ENCODE peak calls at places on chromosome 20, in four cellular contexts. One of them, this sample, is unnamed.

GRCh38 chr20:11373391-11373790 is 544.3 kb upstream of the BTBD3 start:
- DNase-seq in cardiac fibroblast: peak
- DNase-seq in SW480: no peak
- DNase-seq in DMS153: no peak
- DNase-seq in this sample: no peak

GRCh38 chr20:16975682-16976081 is 227.5 kb downstream of the OTOR start:
- DNase-seq in DMS153: no peak
- DNase-seq in cardiac fibroblast: no peak
- DNase-seq in SW480: no peak
- DNase-seq in this sample: no peak

GRCh38 chr20:48329676-48330644 is 497.8 kb downstream of the PREX1 start:
- DNase-seq in DMS153: no peak
- DNase-seq in SW480: no peak
- DNase-seq in cardiac fibroblast: peak
- DNase-seq in this sample: peak

GRCh38 chr20:64247312-64247627 is 8.3 kb upstream of the PCMTD2 start:
- DNase-seq in cardiac fibroblast: no peak
- DNase-seq in DMS153: no peak
- DNase-seq in SW480: no peak
- DNase-seq in this sample: no peak

GRCh38 chr20:47816487-47817451 is 31.5 kb upstream of the SULF2 start:
- DNase-seq in cardiac fibroblast: no peak
- DNase-seq in DMS153: no peak
- DNase-seq in SW480: no peak
- DNase-seq in this sample: no peak

GRCh38 chr20:58896820-58897219 is 44.3 kb downstream of the GNAS start:
- DNase-seq in cardiac fibroblast: no peak
- DNase-seq in SW480: no peak
- DNase-seq in DMS153: no peak
- DNase-seq in this sample: no peak

GRCh38 chr20:16243470-16243869 is 329.8 kb downstream of the KIF16B start:
- DNase-seq in DMS153: no peak
- DNase-seq in cardiac fibroblast: no peak
- DNase-seq in SW480: peak
- DNase-seq in this sample: no peak

GRCh38 chr20:36273414-36274247 is 32.5 kb upstream of the DLGAP4 start:
- DNase-seq in cardiac fibroblast: peak
- DNase-seq in DMS153: no peak
- DNase-seq in SW480: peak
- DNase-seq in this sample: no peak

GRCh38 chr20:56359212-56360132 is 698 bp downstream of the FAM210B start:
- DNase-seq in cardiac fibroblast: peak
- DNase-seq in DMS153: peak
- DNase-seq in SW480: peak
- DNase-seq in this sample: peak

GRCh38 chr20:48407710-48408109 is 420.1 kb downstream of the PREX1 start:
- DNase-seq in DMS153: no peak
- DNase-seq in SW480: no peak
- DNase-seq in cardiac fibroblast: no peak
- DNase-seq in this sample: no peak

GRCh38 chr20:12740647-12741046 is 268.1 kb upstream of the SPTLC3 start:
- DNase-seq in DMS153: no peak
- DNase-seq in SW480: peak
- DNase-seq in cardiac fibroblast: no peak
- DNase-seq in this sample: no peak

GRCh38 chr20:2022163-2022562 is 28.3 kb upstream of the PDYN start:
- DNase-seq in DMS153: no peak
- DNase-seq in cardiac fibroblast: no peak
- DNase-seq in SW480: no peak
- DNase-seq in this sample: no peak

GRCh38 chr20:20691477-20691863 is 21.0 kb downstream of the RALGAPA2 start:
- DNase-seq in SW480: no peak
- DNase-seq in DMS153: no peak
- DNase-seq in cardiac fibroblast: no peak
- DNase-seq in this sample: no peak

GRCh38 chr20:15061955-15062354 is 724.5 kb upstream of the FLRT3 start:
- DNase-seq in cardiac fibroblast: no peak
- DNase-seq in SW480: no peak
- DNase-seq in DMS153: no peak
- DNase-seq in this sample: no peak

GRCh38 chr20:25269057-25269832 is 21.4 kb downstream of the PYGB start:
- DNase-seq in cardiac fibroblast: no peak
- DNase-seq in DMS153: no peak
- DNase-seq in SW480: no peak
- DNase-seq in this sample: no peak

GRCh38 chr20:38952153-38952552 is 10.0 kb upstream of the DHX35 start:
- DNase-seq in cardiac fibroblast: no peak
- DNase-seq in DMS153: no peak
- DNase-seq in SW480: no peak
- DNase-seq in this sample: no peak

GRCh38 chr20:32457476-32457986 is 99.4 kb downstream of the ASXL1 start:
- DNase-seq in SW480: no peak
- DNase-seq in cardiac fibroblast: peak
- DNase-seq in DMS153: peak
- DNase-seq in this sample: peak

GRCh38 chr20:50574108-50574507 is 63.9 kb downstream of the PTPN1 start:
- DNase-seq in DMS153: no peak
- DNase-seq in SW480: no peak
- DNase-seq in cardiac fibroblast: no peak
- DNase-seq in this sample: no peak

GRCh38 chr20:18138639-18139583 is 1.2 kb downstream of the KAT14 start:
- DNase-seq in cardiac fibroblast: no peak
- DNase-seq in SW480: no peak
- DNase-seq in DMS153: no peak
- DNase-seq in this sample: no peak

GRCh38 chr20:47392015-47392720 is 35.7 kb upstream of the ZMYND8 start:
- DNase-seq in SW480: peak
- DNase-seq in DMS153: no peak
- DNase-seq in cardiac fibroblast: peak
- DNase-seq in this sample: peak

GRCh38 chr20:35329435-35330139 is 37.4 kb upstream of the FAM83C start:
- DNase-seq in cardiac fibroblast: no peak
- DNase-seq in DMS153: peak
- DNase-seq in SW480: peak
- DNase-seq in this sample: no peak

GRCh38 chr20:10217517-10218410 is 866 bp upstream of the SNAP25 start:
- DNase-seq in SW480: no peak
- DNase-seq in cardiac fibroblast: peak
- DNase-seq in DMS153: peak
- DNase-seq in this sample: peak

GRCh38 chr20:38563802-38564431 is 17.1 kb upstream of the ADIG start:
- DNase-seq in cardiac fibroblast: no peak
- DNase-seq in SW480: no peak
- DNase-seq in DMS153: no peak
- DNase-seq in this sample: no peak

GRCh38 chr20:6924681-6925080 is 157.2 kb downstream of the BMP2 start:
- DNase-seq in SW480: no peak
- DNase-seq in DMS153: no peak
- DNase-seq in cardiac fibroblast: no peak
- DNase-seq in this sample: no peak

GRCh38 chr20:13567663-13568062 is 71.1 kb downstream of the TASP1 start:
- DNase-seq in cardiac fibroblast: peak
- DNase-seq in DMS153: no peak
- DNase-seq in SW480: peak
- DNase-seq in this sample: no peak

GRCh38 chr20:57326667-57327455 is 2.7 kb upstream of the SPO11 start:
- DNase-seq in SW480: peak
- DNase-seq in cardiac fibroblast: no peak
- DNase-seq in DMS153: no peak
- DNase-seq in this sample: no peak

GRCh38 chr20:50034567-50035170 is 51.9 kb downstream of the SNAI1 start:
- DNase-seq in DMS153: no peak
- DNase-seq in SW480: no peak
- DNase-seq in cardiac fibroblast: peak
- DNase-seq in this sample: peak

GRCh38 chr20:61359254-61359653 is 107.2 kb downstream of the CDH4 start:
- DNase-seq in SW480: no peak
- DNase-seq in cardiac fibroblast: no peak
- DNase-seq in DMS153: no peak
- DNase-seq in this sample: no peak

GRCh38 chr20:4581838-4582237 is 139.9 kb upstream of the PRND start:
- DNase-seq in cardiac fibroblast: no peak
- DNase-seq in SW480: no peak
- DNase-seq in DMS153: no peak
- DNase-seq in this sample: no peak